ENCODE peak calls at places on chromosome 3, in five cellular contexts. E is NCI-H1694 treated with DMSO at 0.1 percent for 48 hours; R is ecto neural progenitor cell; G is activated CD8-positive, alpha-beta memory T cell treated with anti-CD3 and anti-CD28 coated beads for 1 hour; H is hippocampal formation. F is an unnamed sample.
A peak's percentile ranks its signal among the peaks of the same experiment; 100 is the strongest.

GRCh38 chr3:65968996-65969395 is 69.7 kb downstream of the MAGI1 start:
- DNase-seq in E (no peak), R (no peak), G (no peak), H (no peak), F (no peak)

GRCh38 chr3:10890665-10891064 is 74.6 kb downstream of the SLC6A11 start:
- DNase-seq in E (no peak), R (no peak), G (no peak), H (no peak), F (no peak)

GRCh38 chr3:26376131-26376530 is 246.4 kb upstream of the LRRC3B start:
- DNase-seq in E (no peak), R (no peak), G (no peak), H (peak; percentile 48), F (no peak)

GRCh38 chr3:138230525-138230924 is 43.4 kb downstream of the ARMC8 start:
- DNase-seq in E (no peak), R (no peak), G (no peak), H (no peak), F (no peak)

GRCh38 chr3:157868168-157868567 is 238.1 kb downstream of the SHOX2 start:
- DNase-seq in E (no peak), R (no peak), G (no peak), H (no peak), F (no peak)

GRCh38 chr3:194326192-194327029 is 24.7 kb downstream of the CPN2 start:
- DNase-seq in E (no peak), R (no peak), G (no peak), H (no peak), F (no peak)

GRCh38 chr3:36457667-36458066 is 77.4 kb downstream of the STAC start:
- DNase-seq in E (no peak), R (no peak), G (no peak), H (no peak), F (no peak)

GRCh38 chr3:31934866-31935265 is 46.2 kb downstream of the OSBPL10 start:
- DNase-seq in E (no peak), R (no peak), G (no peak), H (no peak), F (no peak)

GRCh38 chr3:184380627-184381260 is 890 bp downstream of the CHRD start:
- DNase-seq in E (no peak), R (no peak), G (no peak), H (no peak), F (no peak)

GRCh38 chr3:8837172-8837571 is 67.8 kb upstream of the OXTR start:
- DNase-seq in E (no peak), R (no peak), G (no peak), H (no peak), F (no peak)

GRCh38 chr3:152960684-152961083 is 125.8 kb downstream of the P2RY1 start:
- DNase-seq in E (no peak), R (no peak), G (no peak), H (no peak), F (no peak)

GRCh38 chr3:119145500-119146167 is at the start of gene TEX55:
- DNase-seq in E (peak; percentile 12), R (no peak), G (no peak), H (peak; percentile 18), F (no peak)

GRCh38 chr3:27677554-27677953 is 44.6 kb downstream of the EOMES start:
- DNase-seq in E (no peak), R (no peak), G (no peak), H (no peak), F (no peak)

GRCh38 chr3:152870027-152870426 is 35.1 kb downstream of the P2RY1 start:
- DNase-seq in E (no peak), R (no peak), G (no peak), H (no peak), F (no peak)

GRCh38 chr3:64489361-64490044 is 198.3 kb downstream of the ADAMTS9 start:
- DNase-seq in E (no peak), R (peak; percentile 93), G (no peak), H (no peak), F (no peak)

GRCh38 chr3:111744611-111745010 is 114.5 kb upstream of the PHLDB2 start:
- DNase-seq in E (no peak), R (no peak), G (no peak), H (no peak), F (no peak)

GRCh38 chr3:195271859-195272243 is 892 bp upstream of the XXYLT1 start:
- DNase-seq in E (no peak), R (no peak), G (no peak), H (no peak), F (no peak)

F was measured in effector CD4-positive, alpha-beta T cell.